ENCODE peak calls at places on chromosomes 11 and 22, in six cellular contexts. N is suprapubic skin, C is prostate gland, I is HL-60, G is H1, S is transverse colon. W is an unnamed sample.

GRCh38 chr22:45589556-45589955 is 82.1 kb upstream of the ATXN10 start:
- DNase-seq in N (no peak), C (no peak), I (no peak), G (no peak), S (no peak), W (no peak)

GRCh38 chr11:37786214-37786755 is 1188.2 kb upstream of the RAG2 start:
- DNase-seq in N (no peak), C (no peak), I (no peak), G (no peak), S (no peak), W (no peak)

GRCh38 chr11:106594751-106595351 is 423.4 kb downstream of the GUCY1A2 start:
- DNase-seq in N (no peak), C (no peak), I (no peak), G (no peak), S (no peak), W (no peak)

GRCh38 chr11:107139396-107139795 is 121.1 kb upstream of the GUCY1A2 start:
- DNase-seq in N (no peak), C (no peak), I (no peak), G (no peak), S (no peak), W (no peak)

GRCh38 chr22:27108425-27109114 is 451.2 kb downstream of the MIAT start:
- DNase-seq in N (peak), C (no peak), I (no peak), G (no peak), S (peak), W (peak)

GRCh38 chr22:50340157-50340879 is 2.8 kb upstream of the PPP6R2 start:
- DNase-seq in N (no peak), C (no peak), I (peak), G (no peak), S (no peak), W (no peak)

GRCh38 chr11:26753738-26754504 is 32.1 kb upstream of the SLC5A12 start:
- DNase-seq in N (no peak), C (peak), I (peak), G (no peak), S (peak), W (peak)

GRCh38 chr11:6703247-6704063 is 20.3 kb upstream of the MRPL17 start:
- DNase-seq in N (no peak), C (peak), I (peak), G (no peak), S (peak), W (peak)

GRCh38 chr11:44529895-44530412 is 35.5 kb upstream of the CD82 start:
- DNase-seq in N (no peak), C (no peak), I (peak), G (no peak), S (no peak), W (no peak)

GRCh38 chr11:72652871-72653615 is 21.2 kb downstream of the PDE2A start:
- DNase-seq in N (no peak), C (no peak), I (no peak), G (peak), S (no peak), W (no peak)

GRCh38 chr22:17590586-17590985 is 27.3 kb downstream of the SLC25A18 start:
- DNase-seq in N (no peak), C (no peak), I (no peak), G (no peak), S (no peak), W (no peak)

GRCh38 chr11:36501236-36501635 is 8.8 kb downstream of the TRAF6 start:
- DNase-seq in N (no peak), C (no peak), I (no peak), G (no peak), S (no peak), W (no peak)

GRCh38 chr11:71372693-71373657 is 75.2 kb downstream of the DHCR7 start:
- DNase-seq in N (no peak), C (no peak), I (no peak), G (no peak), S (no peak), W (no peak)

GRCh38 chr11:61020706-61021235 is 49.3 kb downstream of the CD6 start:
- DNase-seq in N (no peak), C (no peak), I (no peak), G (no peak), S (no peak), W (no peak)

GRCh38 chr11:34792814-34793241 is 123.4 kb downstream of the APIP start:
- DNase-seq in N (peak), C (peak), I (no peak), G (no peak), S (no peak), W (peak)

GRCh38 chr11:113245216-113245615 is 69.2 kb upstream of the TTC12 start:
- DNase-seq in N (no peak), C (no peak), I (no peak), G (no peak), S (no peak), W (no peak)

GRCh38 chr22:45867118-45867905 is 109.7 kb downstream of the WNT7B start:
- DNase-seq in N (peak), C (no peak), I (no peak), G (no peak), S (no peak), W (no peak)

GRCh38 chr22:20185750-20186149 is 34.9 kb upstream of the CCDC188 start:
- DNase-seq in N (no peak), C (no peak), I (no peak), G (no peak), S (no peak), W (no peak)

GRCh38 chr11:96748639-96749370 is 359.0 kb downstream of the JRKL start:
- DNase-seq in N (no peak), C (no peak), I (no peak), G (no peak), S (no peak), W (no peak)

GRCh38 chr22:26610072-26610958 is 7.5 kb downstream of the CRYBB1 start:
- DNase-seq in N (no peak), C (no peak), I (no peak), G (no peak), S (peak), W (no peak)

GRCh38 chr11:116925050-116925449 is 87.6 kb upstream of the APOA1 start:
- DNase-seq in N (no peak), C (no peak), I (no peak), G (no peak), S (peak), W (no peak)

GRCh38 chr11:100903284-100903683 is 216.2 kb downstream of the ARHGAP42 start:
- DNase-seq in N (no peak), C (no peak), I (no peak), G (no peak), S (no peak), W (no peak)

GRCh38 chr11:126697937-126698336 is 302.6 kb downstream of the KIRREL3 start:
- DNase-seq in N (no peak), C (no peak), I (no peak), G (no peak), S (no peak), W (no peak)

GRCh38 chr22:47564651-47565050 is 802.2 kb downstream of the TBC1D22A start:
- DNase-seq in N (no peak), C (no peak), I (no peak), G (no peak), S (no peak), W (no peak)

GRCh38 chr11:135074397-135074998 is 662.5 kb upstream of the B3GAT1 start:
- DNase-seq in N (no peak), C (no peak), I (no peak), G (no peak), S (no peak), W (no peak)

GRCh38 chr22:48605856-48606255 is 1221.8 kb downstream of the BRD1 start:
- DNase-seq in N (no peak), C (no peak), I (no peak), G (no peak), S (no peak), W (no peak)

GRCh38 chr22:22877523-22878210 is 9.9 kb upstream of the IGLL5 start:
- DNase-seq in N (no peak), C (peak), I (peak), G (no peak), S (peak), W (no peak)

GRCh38 chr11:13101836-13102574 is 92.9 kb downstream of the RASSF10 start:
- DNase-seq in N (no peak), C (no peak), I (no peak), G (no peak), S (no peak), W (no peak)

GRCh38 chr11:19821993-19822392 is 109.4 kb downstream of the NAV2 start:
- DNase-seq in N (no peak), C (no peak), I (no peak), G (no peak), S (no peak), W (no peak)

GRCh38 chr22:49083607-49084006 is 744.1 kb downstream of the BRD1 start:
- DNase-seq in N (no peak), C (no peak), I (no peak), G (no peak), S (no peak), W (no peak)

GRCh38 chr11:130215531-130216220 is 56.1 kb downstream of the ST14 start:
- DNase-seq in N (no peak), C (no peak), I (no peak), G (no peak), S (peak), W (no peak)

GRCh38 chr11:95524328-95525036 is 265.1 kb downstream of the FAM76B start:
- DNase-seq in N (no peak), C (no peak), I (no peak), G (no peak), S (no peak), W (no peak)

GRCh38 chr11:92227233-92227593 is 2.6 kb downstream of the FAT3 start:
- DNase-seq in N (no peak), C (no peak), I (no peak), G (no peak), S (no peak), W (no peak)

GRCh38 chr11:64750361-64751054 is 6.6 kb upstream of the RASGRP2 start:
- DNase-seq in N (no peak), C (no peak), I (no peak), G (no peak), S (no peak), W (no peak)
- TF ChIP-seq CTCF in N (no peak), C (no peak), I (no peak), G (no peak), S (no peak), W (peak)

DNA sequence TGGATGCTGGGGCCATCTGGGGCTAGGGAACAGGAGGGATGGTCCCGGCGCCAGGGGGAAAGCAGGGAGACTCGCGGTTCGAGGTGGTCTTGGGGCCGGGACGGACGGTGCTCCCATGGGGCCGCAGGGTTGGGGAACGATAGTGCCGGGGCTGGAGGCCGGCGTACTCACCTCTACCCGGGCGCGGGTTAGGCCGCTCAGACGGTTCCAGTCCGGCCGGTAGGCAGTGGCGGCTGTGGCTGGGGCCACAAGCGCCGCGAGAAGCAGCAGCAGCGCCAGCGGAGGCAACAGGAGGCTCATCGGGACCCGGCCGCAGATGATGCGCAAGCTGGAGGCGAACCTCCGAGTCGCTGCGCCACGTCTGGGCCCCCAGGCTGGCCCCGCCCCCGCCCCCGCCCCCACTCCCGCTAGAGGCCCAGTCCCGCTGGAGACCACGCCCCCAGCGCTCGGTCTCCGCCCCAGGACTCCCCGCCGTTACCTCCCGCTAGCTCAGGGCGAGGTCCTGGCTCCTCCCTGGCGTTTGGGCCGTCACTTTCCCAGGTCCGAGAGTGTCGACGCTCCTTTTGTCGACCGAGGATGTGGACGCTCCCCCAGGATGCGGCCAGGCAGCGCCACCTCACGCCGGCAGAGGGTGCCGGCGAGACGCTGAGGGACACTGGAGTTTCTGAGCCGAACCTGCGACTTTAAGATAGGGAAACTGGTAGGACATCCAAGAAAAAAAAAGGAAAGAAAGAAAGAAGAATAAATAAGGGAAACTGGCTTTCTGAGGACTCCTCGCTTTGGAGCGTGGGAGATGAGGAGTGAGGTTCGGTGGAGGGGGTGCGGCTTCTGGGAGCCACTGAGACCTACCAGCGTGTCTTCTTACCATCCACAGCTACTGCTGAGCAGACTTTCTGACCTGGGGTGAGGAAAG is at the start of gene SELENOM:
- DNase-seq in N (peak), C (peak), I (peak), G (peak), S (peak), W (peak)
- H3K27ac ChIP-seq in N (peak), C (peak), I (no peak), G (no peak), S (peak), W (peak)

DNA sequence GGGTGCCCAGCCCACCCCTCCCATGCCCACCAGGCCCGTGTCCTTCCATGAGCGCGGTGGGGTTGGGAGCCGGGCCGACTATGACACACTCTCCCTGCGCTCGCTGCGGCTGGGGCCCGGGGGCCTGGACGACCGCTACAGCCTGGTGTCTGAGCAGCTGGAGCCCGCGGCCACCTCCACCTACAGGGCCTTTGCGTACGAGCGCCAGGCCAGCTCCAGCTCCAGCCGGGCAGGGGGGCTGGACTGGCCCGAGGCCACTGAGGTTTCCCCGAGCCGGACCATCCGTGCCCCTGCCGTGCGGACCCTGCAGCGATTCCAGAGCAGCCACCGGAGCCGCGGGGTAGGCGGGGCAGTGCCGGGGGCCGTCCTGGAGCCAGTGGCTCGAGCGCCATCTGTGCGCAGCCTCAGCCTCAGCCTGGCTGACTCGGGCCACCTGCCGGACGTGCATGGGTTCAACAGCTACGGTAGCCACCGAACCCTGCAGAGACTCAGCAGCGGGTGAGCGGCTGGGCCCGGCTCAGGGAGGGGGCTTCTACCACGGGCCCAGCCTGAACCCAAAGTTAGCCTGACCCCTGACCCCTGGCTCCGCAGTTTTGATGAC is 3.0 kb downstream of the PKP3 start:
- DNase-seq in N (no peak), C (no peak), I (peak), G (no peak), S (peak), W (no peak)
- TF ChIP-seq POLR2AphosphoS5 in N (no peak), C (no peak), I (no peak), G (no peak), S (no peak), W (no peak)

GRCh38 chr22:36988075-36988474 is 31.2 kb downstream of the TST start:
- DNase-seq in N (no peak), C (no peak), I (no peak), G (no peak), S (no peak), W (no peak)
- TF ChIP-seq CTCF in N (no peak), C (no peak), I (no peak), G (no peak), S (no peak), W (no peak)

DNA sequence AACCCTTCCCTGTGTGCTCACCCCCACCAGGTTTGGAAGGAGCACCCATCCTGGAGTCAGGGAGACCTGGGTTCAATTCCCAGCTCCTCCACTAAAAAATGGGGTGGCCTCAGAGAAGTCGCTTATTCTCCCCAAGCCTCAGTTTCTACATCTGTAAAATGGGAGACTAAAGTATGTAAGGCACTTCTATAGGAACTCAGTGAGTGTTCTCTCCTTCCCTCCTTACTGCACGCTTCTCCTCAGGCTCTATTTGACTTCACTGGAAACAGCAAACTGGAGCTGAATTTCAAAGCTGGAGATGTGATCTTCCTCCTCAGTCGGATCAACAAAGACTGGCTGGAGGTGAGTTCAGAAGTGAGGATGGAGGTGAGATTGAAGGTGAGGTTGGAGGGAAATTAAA is 11.3 kb downstream of the NCF4 start:
- DNase-seq in N (no peak), C (no peak), I (no peak), G (no peak), S (no peak), W (no peak)
- H3K27ac ChIP-seq in N (no peak), C (no peak), I (no peak), G (no peak), S (no peak), W (peak)

DNA sequence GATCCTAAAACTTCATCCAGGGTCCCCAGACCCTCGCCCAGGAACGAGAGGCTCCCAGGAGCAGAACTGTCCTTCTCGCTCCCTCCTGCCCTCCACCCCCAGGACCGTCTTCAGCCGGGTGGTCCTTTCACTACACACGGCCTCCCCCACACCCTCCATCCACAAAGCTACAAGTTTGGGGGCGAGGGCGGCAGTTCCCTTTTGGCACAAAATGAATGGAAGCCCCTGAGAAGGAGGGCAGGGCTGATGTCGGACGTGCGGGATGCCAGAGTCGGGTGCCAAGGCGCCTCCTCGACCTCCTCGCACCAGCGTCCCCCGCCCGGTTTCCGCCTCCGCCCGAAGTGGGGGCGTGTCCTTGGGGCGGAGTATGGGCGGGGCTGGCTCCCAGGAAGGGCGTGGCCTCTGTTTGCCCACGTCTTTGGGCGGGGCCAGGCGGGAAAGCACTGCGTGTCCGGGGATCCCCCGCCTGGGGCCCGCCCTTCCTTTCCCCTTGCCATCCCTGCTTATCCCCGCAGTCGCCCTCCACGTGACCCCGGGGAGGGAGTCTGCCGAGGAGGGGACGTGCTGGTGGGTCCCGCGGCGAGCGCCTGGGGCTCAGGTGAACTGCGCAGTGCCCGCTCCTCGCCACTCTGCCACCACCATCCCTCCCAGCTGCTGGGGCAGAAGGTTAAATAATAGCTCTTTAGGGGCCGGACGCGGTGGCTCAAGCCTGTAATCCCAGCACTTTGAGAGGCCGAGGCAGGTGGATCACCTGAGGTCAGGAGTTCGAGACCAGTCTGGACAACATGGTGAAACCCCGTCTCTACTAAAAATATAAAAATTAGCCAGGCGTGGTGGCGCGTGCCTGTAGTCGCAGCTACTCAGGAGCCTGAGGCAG is 918 bp upstream of the EFEMP2 start:
- DNase-seq in N (peak), C (peak), I (peak), G (peak), S (peak), W (peak)
- TF ChIP-seq POLR2AphosphoS5 in N (no peak), C (peak), I (peak), G (peak), S (peak), W (peak)

GRCh38 chr11:32485733-32486132 is 50.4 kb upstream of the WT1 start:
- DNase-seq in N (no peak), C (no peak), I (no peak), G (no peak), S (no peak), W (no peak)

GRCh38 chr11:32494629-32495028 is 59.3 kb upstream of the WT1 start:
- DNase-seq in N (no peak), C (no peak), I (no peak), G (no peak), S (no peak), W (no peak)

GRCh38 chr11:32487270-32487669 is 51.9 kb upstream of the WT1 start:
- DNase-seq in N (no peak), C (no peak), I (no peak), G (no peak), S (no peak), W (no peak)

GRCh38 chr11:32489464-32489863 is 54.1 kb upstream of the WT1 start:
- DNase-seq in N (no peak), C (no peak), I (no peak), G (no peak), S (no peak), W (no peak)
- TF ChIP-seq CTCF in N (no peak), C (no peak), I (no peak), G (peak), S (no peak), W (no peak)

W was measured in breast epithelium.